ENCODE peak calls at places on chromosomes 2 and 18, in four cellular contexts. H is heart left ventricle, M is IMR-90, I is brain microvascular endothelial cell. U is an unnamed sample.

GRCh38 chr2:150911766-150912280 is 349.8 kb downstream of the RBM43 start:
- DNase-seq in H (peak; percentile 61), I (peak; percentile 95), M (peak; percentile 95), U (peak; percentile 97)

GRCh38 chr2:202726070-202726469 is 91.3 kb downstream of the FAM117B start:
- DNase-seq in H (no peak), M (no peak), I (no peak), U (no peak)

GRCh38 chr2:38092196-38092902 is 16.4 kb upstream of the CYP1B1 start:
- DNase-seq in H (peak; percentile 69), I (peak; percentile 81), M (peak; percentile 80), U (peak; percentile 77)

GRCh38 chr2:128579825-128580224 is 261.2 kb upstream of the HS6ST1 start:
- DNase-seq in I (no peak), H (no peak), M (no peak), U (no peak)

GRCh38 chr2:232683368-232683767 is 13.8 kb upstream of the GIGYF2 start:
- DNase-seq in I (no peak), M (no peak), H (no peak), U (no peak)

GRCh38 chr2:42092084-42092996 is 44.5 kb downstream of the PKDCC start:
- DNase-seq in M (no peak), I (no peak), H (no peak), U (peak; percentile 59)

GRCh38 chr2:143132360-143132759 is 3.1 kb downstream of the ARHGAP15 start:
- DNase-seq in H (no peak), I (no peak), M (no peak), U (no peak)

GRCh38 chr2:111168528-111168929 is 47.8 kb downstream of the BCL2L11 start:
- DNase-seq in I (peak; percentile 83), H (peak; percentile 61), M (peak; percentile 89), U (peak; percentile 59)

GRCh38 chr2:121491566-121491965 is 39.1 kb upstream of the RNU4ATAC start:
- DNase-seq in H (no peak), I (no peak), M (no peak), U (no peak)

GRCh38 chr2:237514474-237515130 is 27.6 kb downstream of the MLPH start:
- DNase-seq in I (no peak), H (peak; percentile 64), M (no peak), U (no peak)

GRCh38 chr2:14324308-14324707 is 308.2 kb upstream of the LRATD1 start:
- DNase-seq in M (no peak), H (no peak), I (no peak), U (no peak)

GRCh38 chr2:33133436-33133835 is 186.7 kb downstream of the LTBP1 start:
- DNase-seq in H (peak; percentile 54), I (peak; percentile 43), M (peak; percentile 75), U (no peak)

GRCh38 chr2:232377841-232378734 is 463 bp upstream of the ALPP start:
- DNase-seq in M (no peak), H (no peak), I (no peak), U (no peak)

GRCh38 chr18:3595282-3596273 is 145.6 kb downstream of the TGIF1 start:
- DNase-seq in I (peak; percentile 92), H (no peak), M (peak; percentile 98), U (peak; percentile 94)

GRCh38 chr18:3726241-3726951 is 276.4 kb downstream of the TGIF1 start:
- DNase-seq in H (no peak), I (no peak), M (no peak), U (no peak)

GRCh38 chr2:74379851-74380789 is at the start of gene DCTN1:
- DNase-seq in M (peak; percentile 80), H (peak; percentile 72), I (peak; percentile 69), U (peak; percentile 67)

GRCh38 chr18:50451100-50451842 is 76.4 kb downstream of the SKA1 start:
- DNase-seq in I (no peak), M (no peak), H (no peak), U (no peak)

GRCh38 chr2:26700078-26700477 is 7.6 kb downstream of the KCNK3 start:
- DNase-seq in M (no peak), H (no peak), I (no peak), U (no peak)

GRCh38 chr2:140502951-140503630 is 1627.7 kb downstream of the LRP1B start:
- DNase-seq in H (no peak), I (peak; percentile 67), M (peak; percentile 56), U (peak; percentile 82)

GRCh38 chr18:22168360-22168921 is 948 bp upstream of the GATA6 start:
- DNase-seq in M (no peak), H (peak; percentile 54), I (no peak), U (peak; percentile 29)

GRCh38 chr18:63980027-63980426 is 10.1 kb downstream of the SERPINB8 start:
- DNase-seq in H (no peak), M (no peak), I (no peak), U (no peak)
- H3K4me3 ChIP-seq in H (no peak overlapping the region), M (peak overlapping the region; percentile 37), I (no peak overlapping the region), U (peak overlapping the region; percentile 34)

GRCh38 chr2:180655842-180656454 is 324.5 kb upstream of the UBE2E3 start:
- DNase-seq in M (no peak), H (no peak), I (no peak), U (no peak)
- TF ChIP-seq CTCF in M (peak; percentile 5), H (no peak), I (peak; percentile 48), U (peak; percentile 43)

DNA sequence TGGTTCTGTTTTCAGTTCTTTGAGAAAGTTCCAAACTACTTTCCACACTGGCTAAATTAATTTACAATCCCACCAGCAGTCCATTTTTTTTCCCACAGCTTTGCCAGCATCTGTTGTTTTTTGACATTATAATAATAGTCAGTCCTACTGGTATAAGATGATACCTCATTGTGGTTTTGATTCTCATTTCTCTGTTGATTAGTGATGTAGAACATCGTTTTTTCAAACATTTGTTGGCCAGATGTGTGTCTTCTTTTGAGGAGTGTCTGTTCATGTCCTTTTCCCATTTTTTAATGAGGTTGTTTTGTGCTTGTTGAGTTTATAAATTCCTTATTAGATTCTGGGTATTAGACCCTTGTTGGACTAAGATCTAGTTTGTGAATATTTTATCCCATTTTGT is 376.8 kb upstream of the NT5C1B start:
- DNase-seq in H (no peak), M (no peak), I (no peak), U (no peak)
- H3K4me3 ChIP-seq in H (no peak overlapping the region), M (no peak overlapping the region), I (no peak overlapping the region), U (no peak overlapping the region)

DNA sequence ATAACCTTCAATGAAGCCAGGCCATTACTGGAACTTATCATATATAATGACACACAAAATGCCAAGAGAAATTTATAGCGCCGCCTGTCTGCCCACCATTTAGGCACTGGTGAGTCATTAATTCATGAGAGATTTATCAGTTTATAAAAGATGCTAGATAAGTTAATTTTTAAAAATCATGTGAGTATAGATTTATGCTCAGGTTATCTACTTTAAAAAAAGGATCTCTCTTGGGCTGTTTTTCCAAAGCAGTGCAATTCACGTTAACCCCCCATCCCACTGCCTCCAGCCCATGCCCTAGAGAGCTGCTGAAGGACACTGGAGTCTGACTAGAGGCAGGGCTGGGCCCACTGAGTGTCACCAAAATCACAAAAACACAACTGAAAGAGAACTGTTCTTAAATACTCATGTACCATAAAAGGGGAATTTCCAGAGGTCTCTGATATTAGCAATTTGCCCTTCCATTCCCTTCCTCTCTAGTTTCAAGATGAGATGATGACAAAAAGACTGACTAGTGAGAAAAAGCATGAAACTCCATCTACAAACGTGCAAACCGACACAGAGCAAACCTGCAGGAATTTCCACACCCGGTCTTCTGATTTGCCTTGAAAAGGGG is 160.8 kb downstream of the BCL2 start:
- DNase-seq in M (no peak), I (no peak), H (no peak), U (no peak)
- TF ChIP-seq CTCF in M (no peak), I (no peak), H (no peak), U (no peak)

DNA sequence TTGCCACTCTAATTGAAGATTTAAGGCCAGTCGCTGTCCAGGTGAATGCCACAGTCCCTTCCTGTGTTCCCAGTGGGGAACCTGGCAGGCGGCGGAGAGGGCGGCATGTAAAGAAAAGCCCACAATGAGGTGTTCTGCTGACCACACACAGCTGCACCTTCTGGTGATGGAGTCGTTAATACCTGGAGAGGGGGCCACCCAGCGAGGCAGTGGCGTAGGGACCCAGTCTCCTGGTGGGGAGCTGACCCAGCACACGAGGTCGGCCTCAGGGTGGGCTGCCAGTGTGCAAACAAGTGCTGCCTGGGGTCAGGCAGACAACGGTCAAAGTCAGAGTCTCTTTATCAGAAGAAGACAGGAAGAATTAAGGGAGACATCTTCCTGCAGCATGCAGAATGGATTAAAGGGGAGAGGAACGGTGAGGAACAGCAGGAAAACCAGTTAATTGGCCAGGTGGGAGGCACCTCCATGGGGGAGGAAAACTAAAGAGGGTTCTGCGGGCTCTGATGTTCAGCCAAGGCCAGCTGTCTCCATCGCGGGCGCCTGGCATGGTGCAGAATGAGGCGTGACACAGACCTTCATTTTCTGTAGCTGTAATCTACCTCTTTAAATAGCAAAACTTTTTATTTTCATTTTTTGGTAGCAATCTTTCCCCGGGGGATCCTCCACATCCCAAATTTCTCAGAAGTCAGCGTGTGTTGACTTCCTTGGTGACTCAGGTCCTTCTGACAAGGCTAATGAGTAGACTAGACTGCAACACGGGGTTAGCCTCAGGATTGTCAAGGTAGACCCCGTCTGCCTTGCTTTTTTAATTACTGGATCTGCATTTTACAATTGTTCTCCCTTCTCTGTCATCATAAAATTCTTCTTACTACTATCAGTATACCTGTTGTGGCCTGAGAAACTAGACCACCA is 78.3 kb downstream of the SMAD7 start:
- DNase-seq in M (peak; percentile 45), I (no peak), H (no peak), U (no peak)
- H3K4me3 ChIP-seq in M (no peak overlapping the region), I (no peak overlapping the region), H (no peak overlapping the region), U (no peak overlapping the region)

DNA sequence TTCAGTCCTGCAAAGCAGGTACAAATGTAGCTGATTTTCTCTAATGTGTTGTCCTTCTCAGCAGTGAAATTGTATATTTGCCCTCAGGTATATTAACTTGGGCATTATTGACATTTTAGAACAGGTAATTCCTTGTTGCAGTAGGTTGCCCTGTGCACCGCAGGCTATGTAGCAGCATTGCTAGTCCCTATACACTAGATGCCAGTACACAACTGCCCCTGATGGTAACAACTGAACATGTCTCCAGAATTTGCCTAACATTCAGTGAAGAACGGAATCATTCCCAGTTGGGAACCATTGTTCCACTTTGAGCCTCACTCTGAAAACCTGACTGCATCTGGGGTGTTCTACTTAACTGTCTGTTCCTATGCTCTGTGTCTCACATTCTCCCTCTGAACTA is 23.1 kb upstream of the TFPI start:
- DNase-seq in M (no peak), I (no peak), H (no peak), U (no peak)
- TF ChIP-seq CTCF in M (no peak), I (peak; percentile 37), H (no peak), U (no peak)